ENCODE peak calls at places on chromosome 12, in eight cellular contexts. One of them, this sample, is unnamed.

GRCh38 chr12:58233886-58234285 is 292.5 kb downstream of the ATP23 start:
- DNase-seq in esophagus squamous epithelium: no peak
- DNase-seq in thoracic aorta: no peak
- DNase-seq in astrocyte of the spinal cord: no peak
- DNase-seq in mammary epithelial cell: no peak
- DNase-seq in fibroblast of lung: no peak
- DNase-seq in thyroid gland: no peak
- DNase-seq in neural progenitor cell: no peak
- DNase-seq in this sample: no peak

GRCh38 chr12:89566615-89567014 is 40.8 kb upstream of the POC1B start:
- DNase-seq in esophagus squamous epithelium: no peak
- DNase-seq in thoracic aorta: no peak
- DNase-seq in astrocyte of the spinal cord: no peak
- DNase-seq in mammary epithelial cell: peak
- DNase-seq in fibroblast of lung: peak
- DNase-seq in thyroid gland: no peak
- DNase-seq in neural progenitor cell: no peak
- DNase-seq in this sample: peak

GRCh38 chr12:52205584-52206308 is 13.9 kb upstream of the KRT80 start:
- DNase-seq in esophagus squamous epithelium: no peak
- DNase-seq in thoracic aorta: no peak
- DNase-seq in astrocyte of the spinal cord: no peak
- DNase-seq in mammary epithelial cell: no peak
- DNase-seq in fibroblast of lung: no peak
- DNase-seq in thyroid gland: no peak
- DNase-seq in neural progenitor cell: no peak
- DNase-seq in this sample: no peak

GRCh38 chr12:96194572-96194889 is 356 bp downstream of the ELK3 start:
- DNase-seq in esophagus squamous epithelium: no peak
- DNase-seq in thoracic aorta: no peak
- DNase-seq in astrocyte of the spinal cord: no peak
- DNase-seq in mammary epithelial cell: no peak
- DNase-seq in fibroblast of lung: no peak
- DNase-seq in thyroid gland: no peak
- DNase-seq in neural progenitor cell: no peak
- DNase-seq in this sample: no peak

GRCh38 chr12:49636979-49637378 is 13.6 kb downstream of the PRPF40B start:
- DNase-seq in esophagus squamous epithelium: no peak
- DNase-seq in thoracic aorta: no peak
- DNase-seq in astrocyte of the spinal cord: peak
- DNase-seq in mammary epithelial cell: peak
- DNase-seq in fibroblast of lung: peak
- DNase-seq in thyroid gland: peak
- DNase-seq in neural progenitor cell: peak
- DNase-seq in this sample: peak

GRCh38 chr12:120767071-120768024 is 41.7 kb downstream of the ACADS start:
- DNase-seq in esophagus squamous epithelium: no peak
- DNase-seq in thoracic aorta: no peak
- DNase-seq in astrocyte of the spinal cord: no peak
- DNase-seq in mammary epithelial cell: no peak
- DNase-seq in fibroblast of lung: no peak
- DNase-seq in thyroid gland: peak
- DNase-seq in neural progenitor cell: no peak
- DNase-seq in this sample: no peak

GRCh38 chr12:16473610-16474326 is 126.3 kb downstream of the MGST1 start:
- DNase-seq in esophagus squamous epithelium: no peak
- DNase-seq in thoracic aorta: no peak
- DNase-seq in astrocyte of the spinal cord: peak
- DNase-seq in mammary epithelial cell: no peak
- DNase-seq in fibroblast of lung: peak
- DNase-seq in thyroid gland: peak
- DNase-seq in neural progenitor cell: no peak
- DNase-seq in this sample: peak

GRCh38 chr12:53791735-53792326 is 40.1 kb upstream of the CISTR start:
- DNase-seq in esophagus squamous epithelium: no peak
- DNase-seq in thoracic aorta: no peak
- DNase-seq in astrocyte of the spinal cord: no peak
- DNase-seq in mammary epithelial cell: peak
- DNase-seq in fibroblast of lung: no peak
- DNase-seq in thyroid gland: no peak
- DNase-seq in neural progenitor cell: peak
- DNase-seq in this sample: no peak

GRCh38 chr12:119758236-119758635 is 90.3 kb downstream of the PRKAB1 start:
- DNase-seq in esophagus squamous epithelium: no peak
- DNase-seq in thoracic aorta: no peak
- DNase-seq in astrocyte of the spinal cord: no peak
- DNase-seq in mammary epithelial cell: no peak
- DNase-seq in fibroblast of lung: no peak
- DNase-seq in thyroid gland: no peak
- DNase-seq in neural progenitor cell: no peak
- DNase-seq in this sample: no peak

GRCh38 chr12:68521321-68521839 is 89.3 kb upstream of the RAP1B start:
- DNase-seq in esophagus squamous epithelium: no peak
- DNase-seq in thoracic aorta: no peak
- DNase-seq in astrocyte of the spinal cord: peak
- DNase-seq in mammary epithelial cell: peak
- DNase-seq in fibroblast of lung: peak
- DNase-seq in thyroid gland: no peak
- DNase-seq in neural progenitor cell: no peak
- DNase-seq in this sample: peak

GRCh38 chr12:119578112-119578511 is 15.5 kb upstream of the TMEM233 start:
- DNase-seq in esophagus squamous epithelium: no peak
- DNase-seq in thoracic aorta: no peak
- DNase-seq in astrocyte of the spinal cord: peak
- DNase-seq in mammary epithelial cell: peak
- DNase-seq in fibroblast of lung: peak
- DNase-seq in thyroid gland: no peak
- DNase-seq in neural progenitor cell: no peak
- DNase-seq in this sample: no peak

GRCh38 chr12:109915171-109916040 is 15.3 kb downstream of the TCHP start:
- DNase-seq in esophagus squamous epithelium: no peak
- DNase-seq in thoracic aorta: no peak
- DNase-seq in astrocyte of the spinal cord: no peak
- DNase-seq in mammary epithelial cell: no peak
- DNase-seq in fibroblast of lung: no peak
- DNase-seq in thyroid gland: no peak
- DNase-seq in neural progenitor cell: no peak
- DNase-seq in this sample: no peak

GRCh38 chr12:12784911-12785814 is at the start of gene APOLD1:
- DNase-seq in esophagus squamous epithelium: no peak
- DNase-seq in thoracic aorta: no peak
- DNase-seq in astrocyte of the spinal cord: peak
- DNase-seq in mammary epithelial cell: no peak
- DNase-seq in fibroblast of lung: no peak
- DNase-seq in thyroid gland: peak
- DNase-seq in neural progenitor cell: peak
- DNase-seq in this sample: peak

GRCh38 chr12:19847294-19848059 is 408.2 kb downstream of the AEBP2 start:
- DNase-seq in esophagus squamous epithelium: no peak
- DNase-seq in thoracic aorta: no peak
- DNase-seq in astrocyte of the spinal cord: peak
- DNase-seq in mammary epithelial cell: no peak
- DNase-seq in fibroblast of lung: peak
- DNase-seq in thyroid gland: no peak
- DNase-seq in neural progenitor cell: no peak
- DNase-seq in this sample: peak

GRCh38 chr12:64610660-64611429 is 550 bp downstream of the RASSF3 start:
- DNase-seq in esophagus squamous epithelium: no peak
- DNase-seq in thoracic aorta: no peak
- DNase-seq in astrocyte of the spinal cord: peak
- DNase-seq in mammary epithelial cell: peak
- DNase-seq in fibroblast of lung: peak
- DNase-seq in thyroid gland: peak
- DNase-seq in neural progenitor cell: peak
- DNase-seq in this sample: peak

DNA sequence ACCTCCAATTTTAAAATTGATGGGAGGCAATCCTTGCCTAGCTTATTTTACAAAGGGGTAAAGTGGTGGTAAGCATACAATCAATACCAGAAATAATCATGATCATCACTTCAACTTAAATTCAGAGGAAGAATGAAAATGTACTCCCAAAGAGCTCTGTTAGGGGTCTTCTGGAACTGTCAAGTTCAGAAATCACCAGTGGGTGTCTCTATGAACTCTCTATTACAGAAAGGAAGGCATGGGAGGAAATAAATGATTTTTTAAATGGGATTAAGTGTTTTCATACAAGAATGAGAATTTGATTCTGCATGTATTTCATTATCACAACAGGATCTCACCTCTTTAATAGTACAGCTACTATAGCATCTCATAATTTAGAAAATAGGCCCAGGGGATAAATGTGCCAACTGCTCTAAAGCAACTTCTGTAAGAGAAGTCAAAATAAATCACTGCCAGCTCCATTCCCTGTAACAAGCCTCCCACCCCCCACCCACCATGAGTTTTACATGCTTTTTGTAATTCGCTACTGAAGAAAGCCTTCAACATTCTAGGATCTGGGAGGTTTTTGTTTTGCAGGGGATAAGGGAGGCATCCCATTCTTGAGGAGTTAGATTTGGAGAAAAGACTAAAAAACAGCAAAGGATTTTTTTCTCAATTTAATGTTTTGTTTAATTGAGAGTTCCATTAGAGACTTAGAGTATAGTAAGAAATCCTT is 9.7 kb downstream of the DCP1B start:
- DNase-seq in esophagus squamous epithelium: no peak
- DNase-seq in thoracic aorta: no peak
- DNase-seq in astrocyte of the spinal cord: no peak
- DNase-seq in mammary epithelial cell: no peak
- DNase-seq in fibroblast of lung: no peak
- DNase-seq in thyroid gland: no peak
- DNase-seq in neural progenitor cell: no peak
- DNase-seq in this sample: no peak
- TF ChIP-seq CTCF in esophagus squamous epithelium: no peak
- TF ChIP-seq CTCF in thoracic aorta: no peak
- TF ChIP-seq CTCF in astrocyte of the spinal cord: no peak
- TF ChIP-seq CTCF in mammary epithelial cell: no peak
- TF ChIP-seq CTCF in fibroblast of lung: no peak
- TF ChIP-seq CTCF in thyroid gland: no peak
- TF ChIP-seq CTCF in neural progenitor cell: no peak
- TF ChIP-seq CTCF in this sample: peak

GRCh38 chr12:108596854-108597558 is 878 bp downstream of the TMEM119 start:
- DNase-seq in esophagus squamous epithelium: no peak
- DNase-seq in thoracic aorta: no peak
- DNase-seq in astrocyte of the spinal cord: no peak
- DNase-seq in mammary epithelial cell: no peak
- DNase-seq in fibroblast of lung: no peak
- DNase-seq in thyroid gland: no peak
- DNase-seq in neural progenitor cell: no peak
- DNase-seq in this sample: no peak

GRCh38 chr12:108597559-108598471 is at the start of gene TMEM119:
- DNase-seq in esophagus squamous epithelium: no peak
- DNase-seq in thoracic aorta: no peak
- DNase-seq in astrocyte of the spinal cord: no peak
- DNase-seq in mammary epithelial cell: no peak
- DNase-seq in fibroblast of lung: peak
- DNase-seq in thyroid gland: no peak
- DNase-seq in neural progenitor cell: peak
- DNase-seq in this sample: no peak

GRCh38 chr12:108594960-108595710 is 2.7 kb downstream of the TMEM119 start:
- DNase-seq in esophagus squamous epithelium: no peak
- DNase-seq in thoracic aorta: no peak
- DNase-seq in astrocyte of the spinal cord: no peak
- DNase-seq in mammary epithelial cell: no peak
- DNase-seq in fibroblast of lung: no peak
- DNase-seq in thyroid gland: no peak
- DNase-seq in neural progenitor cell: no peak
- DNase-seq in this sample: no peak

GRCh38 chr12:108594323-108594903 is 3.5 kb downstream of the TMEM119 start:
- DNase-seq in esophagus squamous epithelium: no peak
- DNase-seq in thoracic aorta: no peak
- DNase-seq in astrocyte of the spinal cord: no peak
- DNase-seq in mammary epithelial cell: no peak
- DNase-seq in fibroblast of lung: no peak
- DNase-seq in thyroid gland: no peak
- DNase-seq in neural progenitor cell: no peak
- DNase-seq in this sample: no peak

DNA sequence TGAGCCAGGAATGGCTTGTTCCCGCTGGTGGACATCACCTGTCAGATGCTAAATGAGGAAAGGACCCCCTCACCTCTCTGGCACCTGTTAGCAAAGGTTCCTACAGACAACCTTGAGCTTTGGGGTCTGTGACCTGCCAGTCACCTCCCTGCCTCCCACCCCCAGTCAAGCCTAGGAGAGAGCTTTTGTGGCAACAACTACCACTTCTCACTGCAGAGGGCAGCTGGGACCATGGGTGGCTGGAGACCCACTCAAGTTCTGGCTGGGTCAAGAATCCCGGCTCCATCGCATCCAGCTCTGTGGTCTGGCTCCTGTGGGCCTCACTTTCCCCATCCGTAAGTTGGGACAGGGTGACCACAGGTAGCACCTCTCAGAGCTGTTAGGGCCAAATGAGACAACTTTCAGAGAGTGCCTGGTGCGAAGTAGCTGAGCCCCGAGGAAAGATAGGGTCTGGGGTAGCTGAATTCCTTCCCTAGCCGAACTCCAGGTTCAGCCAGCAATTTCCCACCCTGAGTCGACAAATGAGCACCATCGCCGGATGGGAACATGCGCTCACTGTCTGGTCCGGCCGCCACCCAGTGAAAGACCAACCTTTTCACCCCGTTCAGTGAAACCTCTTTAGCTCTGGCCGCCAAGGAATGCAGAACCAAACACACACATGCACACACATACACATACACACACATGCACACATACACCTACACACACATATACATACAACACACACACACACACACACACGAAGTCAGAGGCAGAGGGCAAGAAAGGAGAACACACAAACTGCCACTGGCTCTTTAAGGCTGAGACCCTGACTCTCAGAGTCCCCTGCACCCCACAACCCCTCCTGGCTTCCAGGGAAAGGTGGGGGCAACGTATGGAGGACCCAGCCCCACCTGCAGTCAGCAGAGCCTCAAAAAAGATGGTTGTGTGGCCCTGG is 1.9 kb downstream of the TMEM119 start:
- DNase-seq in esophagus squamous epithelium: no peak
- DNase-seq in thoracic aorta: no peak
- DNase-seq in astrocyte of the spinal cord: no peak
- DNase-seq in mammary epithelial cell: no peak
- DNase-seq in fibroblast of lung: no peak
- DNase-seq in thyroid gland: no peak
- DNase-seq in neural progenitor cell: no peak
- DNase-seq in this sample: no peak
- H3K4me3 ChIP-seq in esophagus squamous epithelium: peak
- H3K4me3 ChIP-seq in thoracic aorta: no peak
- H3K4me3 ChIP-seq in astrocyte of the spinal cord: no peak
- H3K4me3 ChIP-seq in mammary epithelial cell: no peak
- H3K4me3 ChIP-seq in fibroblast of lung: peak
- H3K4me3 ChIP-seq in thyroid gland: no peak
- H3K4me3 ChIP-seq in neural progenitor cell: no peak
- H3K4me3 ChIP-seq in this sample: no peak

GRCh38 chr12:116476227-116476852 is 82.8 kb upstream of the MAP1LC3B2 start:
- DNase-seq in esophagus squamous epithelium: no peak
- DNase-seq in thoracic aorta: no peak
- DNase-seq in astrocyte of the spinal cord: no peak
- DNase-seq in mammary epithelial cell: no peak
- DNase-seq in fibroblast of lung: no peak
- DNase-seq in thyroid gland: no peak
- DNase-seq in neural progenitor cell: no peak
- DNase-seq in this sample: no peak
- TF ChIP-seq CTCF in esophagus squamous epithelium: no peak
- TF ChIP-seq CTCF in thoracic aorta: no peak
- TF ChIP-seq CTCF in astrocyte of the spinal cord: no peak
- TF ChIP-seq CTCF in mammary epithelial cell: no peak
- TF ChIP-seq CTCF in fibroblast of lung: no peak
- TF ChIP-seq CTCF in thyroid gland: no peak
- TF ChIP-seq CTCF in neural progenitor cell: no peak
- TF ChIP-seq CTCF in this sample: no peak

GRCh38 chr12:97306121-97306520 is 156.5 kb upstream of the RMST start:
- DNase-seq in esophagus squamous epithelium: no peak
- DNase-seq in thoracic aorta: no peak
- DNase-seq in astrocyte of the spinal cord: no peak
- DNase-seq in mammary epithelial cell: no peak
- DNase-seq in fibroblast of lung: no peak
- DNase-seq in thyroid gland: no peak
- DNase-seq in neural progenitor cell: no peak
- DNase-seq in this sample: no peak
- H3K4me3 ChIP-seq in esophagus squamous epithelium: no peak
- H3K4me3 ChIP-seq in thoracic aorta: no peak
- H3K4me3 ChIP-seq in astrocyte of the spinal cord: no peak
- H3K4me3 ChIP-seq in mammary epithelial cell: no peak
- H3K4me3 ChIP-seq in fibroblast of lung: no peak
- H3K4me3 ChIP-seq in thyroid gland: no peak
- H3K4me3 ChIP-seq in neural progenitor cell: no peak
- H3K4me3 ChIP-seq in this sample: no peak